ENCODE peak calls at places on chromosomes 6 and 20, in seven cellular contexts. P, V, Y, B, X, A and H are unnamed samples.

GRCh38 chr6:156378853-156379252 is 398.3 kb upstream of the ARID1B start:
- DNase-seq in B (no peak), A (no peak), Y (no peak), P (no peak), V (no peak), X (no peak), H (no peak)

GRCh38 chr6:164035912-164036485 is 621.5 kb downstream of the QKI start:
- DNase-seq in B (no peak), Y (no peak), X (peak; percentile 39), P (no peak), V (no peak), A (no peak), H (no peak)

GRCh38 chr20:38833857-38834164 is 28.3 kb downstream of the PPP1R16B start:
- DNase-seq in P (no peak), Y (no peak), V (no peak), X (no peak), B (no peak), A (no peak), H (no peak)

GRCh38 chr20:44540834-44541233 is 19.0 kb upstream of the SERINC3 start:
- DNase-seq in B (no peak), Y (no peak), P (peak; percentile 71), A (no peak), X (no peak), V (peak; percentile 43), H (no peak)

GRCh38 chr6:151276112-151276745 is 36.5 kb downstream of the AKAP12 start:
- DNase-seq in B (no peak), A (peak; percentile 17), P (peak; percentile 89), V (peak; percentile 82), Y (peak; percentile 67), X (no peak), H (no peak)

GRCh38 chr6:13614126-13614925 is 809 bp upstream of the NOL7 start:
- DNase-seq in A (peak; percentile 73), Y (peak; percentile 58), X (peak; percentile 44), B (peak; percentile 42), P (peak; percentile 57), V (peak; percentile 3), H (peak; percentile 45)

GRCh38 chr6:168180548-168181011 is 101.6 kb upstream of the FRMD1 start:
- DNase-seq in B (no peak), X (peak; percentile 19), V (no peak), P (no peak), Y (no peak), A (no peak), H (peak; percentile 24)

GRCh38 chr6:121879149-121879548 is 443.7 kb downstream of the GJA1 start:
- DNase-seq in A (no peak), B (no peak), V (peak; percentile 82), Y (no peak), P (no peak), X (no peak), H (no peak)

GRCh38 chr6:27532820-27533538 is 60.1 kb upstream of the ZNF184 start:
- DNase-seq in B (no peak), V (no peak), Y (no peak), A (no peak), P (peak; percentile 71), X (peak; percentile 93), H (no peak)

GRCh38 chr6:2791124-2792050 is 26.2 kb downstream of the WRNIP1 start:
- DNase-seq in V (peak; percentile 83), Y (peak; percentile 47), B (peak; percentile 51), A (peak; percentile 77), P (peak; percentile 89), X (peak; percentile 93), H (peak; percentile 67)

GRCh38 chr6:108250240-108250866 is 10.5 kb downstream of the SNX3 start:
- DNase-seq in B (no peak), P (peak; percentile 19), X (peak; percentile 21), V (peak; percentile 44), Y (no peak), A (no peak), H (no peak)

GRCh38 chr20:35344354-35344837 is 52.2 kb upstream of the FAM83C start:
- DNase-seq in V (peak; percentile 98), A (peak; percentile 37), B (no peak), Y (peak; percentile 63), X (peak; percentile 45), P (peak; percentile 70), H (no peak)

GRCh38 chr6:168536665-168537249 is 95.8 kb downstream of the SMOC2 start:
- DNase-seq in X (no peak), P (no peak), A (no peak), Y (no peak), B (no peak), V (no peak), H (no peak)

GRCh38 chr6:170290306-170291128 is at the start of gene DLL1:
- DNase-seq in A (peak; percentile 74), V (peak; percentile 55), P (peak; percentile 57), Y (peak; percentile 57), B (peak; percentile 67), X (peak; percentile 13), H (no peak)

GRCh38 chr6:21281366-21281765 is 312.2 kb upstream of the SOX4 start:
- DNase-seq in A (no peak), Y (no peak), P (no peak), B (no peak), X (no peak), V (no peak), H (peak; percentile 60)

GRCh38 chr6:136059308-136059707 is 190.8 kb downstream of the MTFR2 start:
- DNase-seq in P (no peak), Y (no peak), B (no peak), X (no peak), A (no peak), V (no peak), H (no peak)

GRCh38 chr6:168867247-168868102 is 386.2 kb downstream of the THBS2 start:
- DNase-seq in V (no peak), B (no peak), P (no peak), Y (no peak), X (no peak), A (no peak), H (no peak)

DNA sequence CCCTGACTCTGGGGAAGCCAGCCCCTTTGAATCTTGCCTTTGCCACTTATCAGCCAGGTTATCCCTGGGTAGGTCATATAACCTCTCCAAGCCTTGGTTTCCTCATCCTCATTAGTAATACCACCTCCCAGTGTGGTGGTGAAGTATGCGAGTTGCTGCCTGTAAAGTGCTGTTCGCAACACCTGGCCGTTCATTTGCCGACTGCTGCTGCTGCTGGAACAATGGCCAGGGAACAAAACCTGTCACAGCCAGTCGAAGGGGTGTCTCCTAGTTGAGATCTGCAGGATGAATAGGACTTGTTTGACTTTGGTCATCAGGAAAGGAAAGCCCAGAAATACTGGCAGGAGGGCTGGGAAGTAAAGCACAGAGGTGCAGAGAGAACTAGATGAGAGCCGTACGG is 6.1 kb downstream of the MANBAL start:
- DNase-seq in A (no peak), B (no peak), X (peak; percentile 50), V (no peak), Y (no peak), P (peak; percentile 99), H (no peak)
- TF ChIP-seq CTCF in A (no peak), B (no peak), X (no peak), V (no peak), Y (no peak), P (no peak), H (peak; percentile 12)

DNA sequence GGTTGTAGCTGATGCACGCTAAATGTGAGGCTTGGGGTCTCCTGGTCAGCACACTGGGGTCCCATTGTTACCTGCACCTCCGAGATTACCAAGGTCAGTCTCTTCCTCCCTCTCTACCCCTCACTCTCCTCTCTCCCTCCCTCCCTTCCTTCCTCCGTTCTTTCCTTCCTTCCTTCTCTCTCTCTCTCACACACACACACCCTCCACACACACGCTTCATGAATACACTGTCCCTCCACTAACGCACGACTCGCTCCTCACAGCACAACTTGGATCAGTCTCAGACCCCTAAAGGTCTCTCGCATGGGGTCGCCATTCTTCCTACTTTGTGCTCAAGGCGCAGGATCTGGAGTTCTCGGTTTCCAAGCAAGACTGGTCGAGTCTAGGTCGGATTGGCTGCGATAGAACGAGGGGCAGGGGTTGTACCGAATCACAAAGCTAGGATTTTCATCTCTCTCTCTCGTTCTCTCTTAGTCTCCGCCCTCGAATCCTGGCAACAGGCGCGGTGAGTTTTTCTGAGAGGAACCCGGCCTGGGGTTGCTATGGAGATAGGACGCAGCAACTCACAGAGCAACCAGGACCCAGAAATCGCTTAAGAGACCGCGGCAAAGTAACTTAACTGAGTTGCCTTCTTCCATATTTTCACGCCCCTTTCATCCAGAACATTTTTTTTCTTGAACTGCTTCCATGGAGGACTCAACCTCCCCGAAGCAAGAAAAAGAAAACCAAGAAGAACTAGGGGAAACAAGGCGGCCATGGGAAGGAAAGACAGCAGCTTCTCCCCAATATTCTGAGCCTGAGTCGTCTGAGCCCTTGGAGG is at the start of gene RSPH4A:
- DNase-seq in B (peak; percentile 75), A (peak; percentile 82), V (peak; percentile 94), Y (peak; percentile 89), X (peak; percentile 91), P (peak; percentile 95), H (peak; percentile 85)
- TF ChIP-seq CTCF in B (no peak), A (peak; percentile 39), V (peak; percentile 13), Y (no peak), X (peak; percentile 33), P (peak; percentile 15), H (no peak)

GRCh38 chr6:43505718-43506117 is 4.4 kb downstream of the LRRC73 start:
- DNase-seq in Y (no peak), P (no peak), B (no peak), V (no peak), X (no peak), A (no peak), H (no peak)
- TF ChIP-seq CTCF in Y (no peak), P (peak; percentile 4), B (no peak), V (no peak), X (peak; percentile 12), A (no peak), H (no peak)

GRCh38 chr20:59159822-59160740 is 3.5 kb upstream of the ZNF831 start:
- DNase-seq in A (no peak), P (no peak), B (no peak), V (no peak), X (no peak), Y (no peak), H (no peak)

GRCh38 chr20:59158673-59159072 is 4.9 kb upstream of the ZNF831 start:
- DNase-seq in B (no peak), P (no peak), V (no peak), X (no peak), A (no peak), Y (no peak), H (no peak)

GRCh38 chr20:59157064-59157463 is 6.6 kb upstream of the ZNF831 start:
- DNase-seq in X (no peak), Y (no peak), V (no peak), B (no peak), P (no peak), A (no peak), H (no peak)

GRCh38 chr20:59157961-59158541 is 5.6 kb upstream of the ZNF831 start:
- DNase-seq in V (no peak), P (no peak), Y (no peak), A (no peak), X (no peak), B (no peak), H (no peak)

DNA sequence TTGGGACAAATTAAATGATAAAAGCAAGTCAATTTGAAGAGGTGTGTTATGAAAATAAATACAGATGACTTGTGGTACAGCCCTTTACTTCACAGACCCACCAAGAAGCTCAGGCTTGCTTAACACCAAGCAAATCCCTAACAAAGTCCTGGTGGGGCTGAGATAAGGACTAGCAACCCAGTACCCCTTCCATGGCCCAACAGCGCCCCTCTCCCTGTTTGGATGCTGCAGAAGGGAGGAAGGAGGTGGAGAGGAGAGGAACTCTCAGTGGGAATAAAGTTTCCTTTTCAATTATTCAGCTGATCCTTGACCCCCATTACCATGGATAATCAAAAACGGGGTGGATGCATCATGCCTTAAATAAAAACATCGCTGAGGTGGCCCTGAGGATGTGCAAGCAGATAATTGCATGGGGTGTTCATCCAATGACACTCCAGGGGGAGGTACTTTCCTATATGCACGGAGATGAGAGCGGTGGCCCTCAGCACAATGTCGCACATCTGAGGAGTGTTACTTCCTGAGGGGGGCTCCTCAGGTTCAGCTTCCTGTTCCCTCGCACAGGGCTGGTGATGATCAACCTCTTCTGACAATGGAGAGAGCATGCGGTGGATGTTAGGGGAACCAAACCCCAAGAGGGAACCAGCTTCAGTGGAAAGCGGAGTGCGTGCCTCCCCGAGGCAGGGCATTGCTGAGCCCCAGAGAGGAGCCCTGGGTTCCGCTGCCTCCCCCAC is 4.4 kb upstream of the ZNF831 start:
- DNase-seq in B (no peak), Y (no peak), A (no peak), X (peak; percentile 15), V (no peak), P (no peak), H (peak; percentile 22)
- TF ChIP-seq CTCF in B (no peak), Y (no peak), A (no peak), X (peak; percentile 31), V (no peak), P (no peak), H (no peak)